ENCODE peak calls at places on chromosomes 16 and 17, in five cellular contexts. One of them, this sample, is unnamed.

GRCh38 chr16:62041401-62041800 is 5.2 kb upstream of the CDH8 start:
- DNase-seq in MM.1S: no peak
- DNase-seq in GM10248: no peak
- DNase-seq in ovary: no peak
- DNase-seq in WTC11: peak; percentile 34
- DNase-seq in this sample: no peak

GRCh38 chr16:48617711-48618148 is 7.8 kb upstream of the N4BP1 start:
- DNase-seq in MM.1S: no peak
- DNase-seq in GM10248: no peak
- DNase-seq in ovary: peak; percentile 63
- DNase-seq in WTC11: no peak
- DNase-seq in this sample: no peak

GRCh38 chr16:79647586-79647985 is 47.0 kb upstream of the MAF start:
- DNase-seq in MM.1S: no peak
- DNase-seq in GM10248: no peak
- DNase-seq in ovary: no peak
- DNase-seq in WTC11: no peak
- DNase-seq in this sample: no peak

GRCh38 chr16:15509051-15509592 is 74.7 kb downstream of the BMERB1 start:
- DNase-seq in MM.1S: no peak
- DNase-seq in GM10248: no peak
- DNase-seq in ovary: no peak
- DNase-seq in WTC11: no peak
- DNase-seq in this sample: peak; percentile 15

GRCh38 chr17:47896672-47897490 is 845 bp downstream of the SP2 start:
- DNase-seq in MM.1S: no peak
- DNase-seq in GM10248: no peak
- DNase-seq in ovary: no peak
- DNase-seq in WTC11: no peak
- DNase-seq in this sample: no peak

GRCh38 chr17:76883744-76884525 is 15.7 kb downstream of the MGAT5B start:
- DNase-seq in MM.1S: no peak
- DNase-seq in GM10248: no peak
- DNase-seq in ovary: no peak
- DNase-seq in WTC11: no peak
- DNase-seq in this sample: no peak

GRCh38 chr16:13036600-13036999 is 135.2 kb downstream of the SHISA9 start:
- DNase-seq in MM.1S: peak; percentile 61
- DNase-seq in GM10248: no peak
- DNase-seq in ovary: no peak
- DNase-seq in WTC11: peak; percentile 70
- DNase-seq in this sample: peak; percentile 52

GRCh38 chr16:70738083-70738977 is 52.5 kb upstream of the MTSS2 start:
- DNase-seq in MM.1S: peak; percentile 39
- DNase-seq in GM10248: peak; percentile 48
- DNase-seq in ovary: peak; percentile 50
- DNase-seq in WTC11: peak; percentile 73
- DNase-seq in this sample: peak; percentile 74

GRCh38 chr17:36689089-36689667 is 87.8 kb downstream of the MRM1 start:
- DNase-seq in MM.1S: no peak
- DNase-seq in GM10248: no peak
- DNase-seq in ovary: no peak
- DNase-seq in WTC11: no peak
- DNase-seq in this sample: no peak

GRCh38 chr16:22784690-22785214 is 29.2 kb upstream of the HS3ST2 start:
- DNase-seq in MM.1S: no peak
- DNase-seq in GM10248: no peak
- DNase-seq in ovary: no peak
- DNase-seq in WTC11: no peak
- DNase-seq in this sample: no peak

GRCh38 chr16:76639685-76640289 is 362.6 kb downstream of the CNTNAP4 start:
- DNase-seq in MM.1S: no peak
- DNase-seq in GM10248: no peak
- DNase-seq in ovary: no peak
- DNase-seq in WTC11: peak; percentile 21
- DNase-seq in this sample: no peak

GRCh38 chr16:22161999-22162657 is at the start of gene SDR42E2:
- DNase-seq in MM.1S: peak; percentile 53
- DNase-seq in GM10248: peak; percentile 45
- DNase-seq in ovary: no peak
- DNase-seq in WTC11: peak; percentile 80
- DNase-seq in this sample: peak; percentile 42

GRCh38 chr17:78883090-78883532 is 19.9 kb downstream of the CEP295NL start:
- DNase-seq in MM.1S: no peak
- DNase-seq in GM10248: no peak
- DNase-seq in ovary: peak; percentile 62
- DNase-seq in WTC11: no peak
- DNase-seq in this sample: peak; percentile 20

GRCh38 chr16:84144301-84144858 is 597 bp downstream of the HSDL1 start:
- DNase-seq in MM.1S: peak; percentile 24
- DNase-seq in GM10248: peak; percentile 46
- DNase-seq in ovary: peak; percentile 19
- DNase-seq in WTC11: peak; percentile 41
- DNase-seq in this sample: peak; percentile 62
- TF ChIP-seq CTCF in MM.1S: peak; percentile 12
- TF ChIP-seq CTCF in GM10248: peak; percentile 22
- TF ChIP-seq CTCF in ovary: no peak
- TF ChIP-seq CTCF in WTC11: no peak
- TF ChIP-seq CTCF in this sample: no peak

DNA sequence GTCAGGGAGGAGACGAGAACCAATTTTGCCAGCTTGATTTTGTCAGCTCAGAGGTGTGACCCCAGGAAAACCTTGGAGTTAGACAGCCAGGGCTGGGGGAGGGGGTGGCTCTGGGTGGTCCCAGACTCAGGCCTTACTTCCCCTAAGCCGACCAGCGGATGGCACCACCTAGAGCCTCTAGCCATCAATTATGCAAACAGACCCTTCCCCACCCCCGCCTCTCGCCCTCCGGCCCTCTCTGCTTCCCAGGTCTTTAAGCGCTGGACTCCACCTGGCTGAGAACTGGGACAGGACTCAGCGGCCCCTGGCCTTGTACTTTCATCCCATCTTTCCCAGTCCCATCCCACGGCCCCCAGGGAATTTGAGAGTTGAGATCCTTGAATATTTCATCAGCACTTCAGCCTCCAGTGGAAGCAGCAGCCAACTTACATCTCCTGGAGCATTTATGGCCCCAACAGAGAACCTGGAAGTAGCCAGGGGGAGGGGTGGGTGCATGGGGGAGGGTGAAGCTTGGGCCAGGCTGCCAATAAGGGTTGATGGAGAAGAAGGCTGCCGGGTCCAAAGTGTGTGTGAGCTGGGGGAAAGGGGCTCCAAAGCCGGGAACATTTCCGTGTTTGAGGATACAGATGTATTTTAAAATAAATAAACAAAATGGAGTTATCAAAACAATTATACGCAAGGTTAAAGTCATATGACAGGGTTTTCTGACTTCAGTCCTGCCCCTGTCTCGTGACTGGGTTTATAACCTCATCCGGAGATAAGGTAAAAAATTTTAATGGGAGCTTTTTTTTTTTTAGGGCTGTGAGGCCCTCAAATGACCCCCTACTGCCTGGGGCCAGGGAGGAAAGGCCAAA is 7.5 kb upstream of the JUP start:
- DNase-seq in MM.1S: no peak
- DNase-seq in GM10248: no peak
- DNase-seq in ovary: peak; percentile 46
- DNase-seq in WTC11: peak; percentile 83
- DNase-seq in this sample: no peak
- TF ChIP-seq CTCF in MM.1S: no peak
- TF ChIP-seq CTCF in GM10248: no peak
- TF ChIP-seq CTCF in ovary: no peak
- TF ChIP-seq CTCF in WTC11: no peak
- TF ChIP-seq CTCF in this sample: no peak

GRCh38 chr16:83954577-83955016 is 1.6 kb downstream of the OSGIN1 start:
- DNase-seq in MM.1S: no peak
- DNase-seq in GM10248: no peak
- DNase-seq in ovary: no peak
- DNase-seq in WTC11: no peak
- DNase-seq in this sample: no peak

GRCh38 chr16:83957296-83957855 is 4.3 kb downstream of the OSGIN1 start:
- DNase-seq in MM.1S: no peak
- DNase-seq in GM10248: no peak
- DNase-seq in ovary: no peak
- DNase-seq in WTC11: no peak
- DNase-seq in this sample: no peak

GRCh38 chr16:83955218-83956130 is 2.4 kb downstream of the OSGIN1 start:
- DNase-seq in MM.1S: no peak
- DNase-seq in GM10248: no peak
- DNase-seq in ovary: no peak
- DNase-seq in WTC11: no peak
- DNase-seq in this sample: no peak

GRCh38 chr16:83958137-83958810 is 5.2 kb downstream of the OSGIN1 start:
- DNase-seq in MM.1S: no peak
- DNase-seq in GM10248: no peak
- DNase-seq in ovary: no peak
- DNase-seq in WTC11: no peak
- DNase-seq in this sample: no peak

GRCh38 chr16:83956336-83957289 is 3.6 kb downstream of the OSGIN1 start:
- DNase-seq in MM.1S: peak; percentile 54
- DNase-seq in GM10248: peak; percentile 87
- DNase-seq in ovary: peak; percentile 65
- DNase-seq in WTC11: peak; percentile 93
- DNase-seq in this sample: peak; percentile 88
- TF ChIP-seq CTCF in MM.1S: peak; percentile 67
- TF ChIP-seq CTCF in GM10248: peak; percentile 96
- TF ChIP-seq CTCF in ovary: peak; percentile 58
- TF ChIP-seq CTCF in WTC11: peak; percentile 93
- TF ChIP-seq CTCF in this sample: peak; percentile 90

GRCh38 chr16:17416461-17417221 is 54.1 kb downstream of the XYLT1 start:
- DNase-seq in MM.1S: peak; percentile 82
- DNase-seq in GM10248: peak; percentile 89
- DNase-seq in ovary: no peak
- DNase-seq in WTC11: peak; percentile 31
- DNase-seq in this sample: peak; percentile 78
- TF ChIP-seq CTCF in MM.1S: peak; percentile 42
- TF ChIP-seq CTCF in GM10248: peak; percentile 8
- TF ChIP-seq CTCF in ovary: no peak
- TF ChIP-seq CTCF in WTC11: no peak
- TF ChIP-seq CTCF in this sample: peak; percentile 20

GRCh38 chr16:27355610-27356009 is 41.8 kb downstream of the IL4R start:
- DNase-seq in MM.1S: no peak
- DNase-seq in GM10248: no peak
- DNase-seq in ovary: no peak
- DNase-seq in WTC11: peak; percentile 80
- DNase-seq in this sample: peak; percentile 57
- TF ChIP-seq CTCF in MM.1S: no peak
- TF ChIP-seq CTCF in GM10248: peak; percentile 29
- TF ChIP-seq CTCF in ovary: no peak
- TF ChIP-seq CTCF in WTC11: no peak
- TF ChIP-seq CTCF in this sample: no peak

DNA sequence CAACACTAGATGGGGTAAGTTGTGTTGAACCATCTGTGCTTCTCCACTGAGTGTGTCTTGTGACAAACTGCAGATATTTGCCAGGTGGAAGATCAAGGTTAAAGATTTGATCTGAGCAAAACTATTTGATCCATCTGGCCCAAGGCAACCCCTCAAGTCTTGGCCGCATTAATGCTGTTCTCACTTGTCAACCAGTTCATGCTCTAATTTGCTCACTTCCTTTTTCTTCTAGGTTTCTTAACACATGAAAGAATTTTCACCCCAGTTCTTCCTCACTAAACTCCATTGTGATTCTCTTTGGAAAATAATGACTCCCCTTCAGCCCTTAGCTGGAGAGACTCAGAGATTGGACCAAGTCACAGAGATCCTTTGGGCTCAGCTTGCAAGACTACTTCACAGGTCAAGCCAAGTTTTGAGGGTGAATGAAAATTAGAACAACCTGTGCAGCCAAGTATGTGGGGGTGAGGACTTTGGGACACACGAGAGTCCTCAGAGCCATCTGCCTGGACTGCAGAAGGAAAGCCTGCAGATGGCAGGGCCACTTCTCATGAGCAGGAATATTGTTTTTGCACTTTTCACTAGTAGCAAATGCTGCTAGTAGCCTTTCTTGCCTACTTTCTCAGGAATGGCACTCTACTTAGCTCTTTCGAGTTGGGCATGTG is 166.5 kb downstream of the AXIN2 start:
- DNase-seq in MM.1S: no peak
- DNase-seq in GM10248: no peak
- DNase-seq in ovary: no peak
- DNase-seq in WTC11: no peak
- DNase-seq in this sample: no peak
- TF ChIP-seq CTCF in MM.1S: no peak
- TF ChIP-seq CTCF in GM10248: no peak
- TF ChIP-seq CTCF in ovary: no peak
- TF ChIP-seq CTCF in WTC11: no peak
- TF ChIP-seq CTCF in this sample: no peak

GRCh38 chr17:75003070-75003956 is 9.2 kb upstream of the MRPL58 start:
- DNase-seq in MM.1S: no peak
- DNase-seq in GM10248: no peak
- DNase-seq in ovary: no peak
- DNase-seq in WTC11: peak; percentile 69
- DNase-seq in this sample: no peak
- TF ChIP-seq CTCF in MM.1S: no peak
- TF ChIP-seq CTCF in GM10248: no peak
- TF ChIP-seq CTCF in ovary: no peak
- TF ChIP-seq CTCF in WTC11: no peak
- TF ChIP-seq CTCF in this sample: no peak

This sample was measured in activated CD8-positive, alpha-beta T cell treated with anti-CD3 and anti-CD28 coated beads for 36 hours.